ENCODE peak calls at places on chromosomes 5 and 9, in nine cellular contexts. X is tibial artery, O is hepatocyte, C is SK-N-SH, V is foreskin keratinocyte, L is mucosa of descending colon, F is cardiac muscle cell, D is IMR-90, T is kidney. P is an unnamed sample. For H3K4me1, the result is how much of the 10 kb centered on the place peaks cover.

GRCh38 chr9:90046317-90046861 is 441.6 kb downstream of the GADD45G start:
- DNase-seq in X (no peak), T (no peak), F (no peak), C (no peak), L (no peak), O (no peak), D (no peak), V (no peak), P (no peak)

GRCh38 chr9:92468206-92468605 is 14.1 kb downstream of the ASPN start:
- DNase-seq in C (no peak), F (no peak), X (no peak), O (no peak), L (no peak), D (peak), V (peak), T (no peak), P (no peak)

GRCh38 chr5:172839669-172840068 is 5.6 kb downstream of the ERGIC1 start:
- DNase-seq in C (no peak), O (no peak), V (no peak), T (no peak), L (no peak), X (no peak), D (no peak), F (no peak), P (no peak)

GRCh38 chr9:89745601-89746376 is 141.0 kb downstream of the GADD45G start:
- DNase-seq in O (no peak), V (no peak), C (peak), L (no peak), D (no peak), F (no peak), T (peak), X (no peak), P (no peak)

GRCh38 chr9:116499986-116500871 is 186.9 kb upstream of the TRIM32 start:
- DNase-seq in L (no peak), X (no peak), V (peak), O (peak), F (no peak), T (no peak), C (no peak), D (peak), P (no peak)

GRCh38 chr9:21252727-21253547 is 13.1 kb upstream of the IFNA14 start:
- DNase-seq in C (peak), F (peak), D (peak), V (peak), T (peak), X (peak), L (peak), O (peak), P (no peak)

GRCh38 chr5:73256012-73256411 is 83.0 kb downstream of the TMEM174 start:
- DNase-seq in C (peak), T (no peak), F (no peak), X (no peak), D (no peak), O (no peak), L (no peak), V (no peak), P (no peak)

GRCh38 chr5:2306711-2307110 is 424.0 kb upstream of the IRX4 start:
- DNase-seq in D (no peak), V (no peak), F (no peak), T (no peak), L (no peak), X (no peak), C (no peak), O (no peak), P (no peak)

GRCh38 chr9:75664597-75664996 is 225.9 kb upstream of the PCSK5 start:
- DNase-seq in O (peak), V (no peak), T (no peak), F (no peak), X (no peak), C (no peak), L (peak), D (no peak), P (no peak)

GRCh38 chr9:137761032-137761431 is 116.5 kb upstream of the CACNA1B start:
- DNase-seq in O (no peak), T (no peak), C (no peak), X (no peak), L (no peak), D (no peak), F (no peak), V (no peak), P (no peak)

GRCh38 chr5:167580608-167581007 is 710.8 kb upstream of the WWC1 start:
- DNase-seq in F (no peak), L (no peak), O (no peak), T (no peak), V (no peak), D (no peak), X (no peak), C (no peak), P (no peak)

GRCh38 chr5:176560364-176560763 is 11.2 kb downstream of the CDHR2 start:
- DNase-seq in F (no peak), T (no peak), L (no peak), C (no peak), D (no peak), V (no peak), X (no peak), O (no peak), P (no peak)

GRCh38 chr9:91359734-91360470 is 1.8 kb downstream of the AUH start:
- DNase-seq in T (no peak), O (no peak), C (no peak), L (no peak), F (no peak), D (no peak), X (no peak), V (peak), P (no peak)

GRCh38 chr5:3602713-3603502 is 7.3 kb downstream of the IRX1 start:
- DNase-seq in C (peak), F (peak), O (peak), X (no peak), V (no peak), T (peak), D (no peak), L (peak), P (no peak)

GRCh38 chr9:74245871-74246552 is 251.1 kb upstream of the RORB start:
- DNase-seq in V (no peak), D (no peak), X (no peak), T (no peak), F (no peak), L (no peak), C (no peak), O (no peak), P (no peak)

GRCh38 chr5:56900858-56901578 is 8.4 kb upstream of the SETD9 start:
- DNase-seq in X (no peak), L (peak), F (peak), C (peak), V (no peak), O (peak), D (peak), T (no peak), P (peak)

GRCh38 chr5:56206126-56206525 is 27.0 kb downstream of the ANKRD55 start:
- DNase-seq in T (no peak), F (no peak), L (no peak), O (no peak), V (no peak), D (peak), X (no peak), C (no peak), P (no peak)

GRCh38 chr5:14464101-14464500 is 117.5 kb upstream of the OTULINL start:
- DNase-seq in D (no peak), O (no peak), C (no peak), T (no peak), L (no peak), X (no peak), F (no peak), V (no peak), P (no peak)

GRCh38 chr9:3290231-3290840 is 235.5 kb downstream of the RFX3 start:
- DNase-seq in F (no peak), D (no peak), X (no peak), T (no peak), C (no peak), O (no peak), L (no peak), V (no peak), P (no peak)

GRCh38 chr5:172106511-172107356 is 81.3 kb downstream of the STK10 start:
- DNase-seq in T (peak), F (peak), C (peak), D (no peak), X (peak), V (peak), L (peak), O (peak), P (peak)

GRCh38 chr5:53434566-53434965 is 45.9 kb upstream of the FST start:
- DNase-seq in V (no peak), D (peak), O (no peak), F (no peak), X (no peak), C (no peak), L (no peak), T (no peak), P (no peak)

GRCh38 chr5:149210229-149210628 is 61.4 kb upstream of the AFAP1L1 start:
- DNase-seq in C (no peak), F (no peak), O (no peak), T (no peak), X (no peak), L (no peak), V (peak), D (peak), P (no peak)

GRCh38 chr5:149857499-149857898 is 87.1 kb downstream of the PDE6A start:
- DNase-seq in L (peak), V (peak), C (peak), D (no peak), T (peak), F (no peak), X (peak), O (peak), P (peak)

GRCh38 chr9:121650220-121651013 is 1.0 kb upstream of the DAB2IP start:
- DNase-seq in V (no peak), L (peak), X (no peak), T (peak), O (peak), F (peak), D (peak), C (peak), P (peak)

GRCh38 chr5:122101636-122102285 is 23.7 kb upstream of the LOX start:
- DNase-seq in D (peak), O (peak), L (peak), C (peak), T (no peak), F (peak), V (peak), X (no peak), P (no peak)

GRCh38 chr9:116153765-116154333 is at the start of gene PAPPA:
- DNase-seq in X (no peak), O (peak), L (no peak), F (no peak), T (no peak), C (no peak), D (no peak), V (no peak), P (no peak)

GRCh38 chr5:160287378-160288051 is 24.8 kb downstream of the CCNJL start:
- DNase-seq in F (peak), T (peak), X (no peak), L (peak), V (peak), O (peak), C (peak), D (no peak), P (peak)

GRCh38 chr9:90038778-90039177 is 434.0 kb downstream of the GADD45G start:
- DNase-seq in C (no peak), D (no peak), O (no peak), L (no peak), F (no peak), X (no peak), V (no peak), T (no peak), P (no peak)

GRCh38 chr5:65066787-65067506 is 298.2 kb downstream of the CWC27 start:
- DNase-seq in D (no peak), T (no peak), L (no peak), V (no peak), O (no peak), X (no peak), C (no peak), F (no peak), P (no peak)

GRCh38 chr5:113581388-113581787 is 67.9 kb downstream of the YTHDC2 start:
- DNase-seq in X (no peak), T (no peak), F (no peak), D (no peak), L (no peak), O (no peak), C (no peak), V (no peak), P (no peak)

DNA sequence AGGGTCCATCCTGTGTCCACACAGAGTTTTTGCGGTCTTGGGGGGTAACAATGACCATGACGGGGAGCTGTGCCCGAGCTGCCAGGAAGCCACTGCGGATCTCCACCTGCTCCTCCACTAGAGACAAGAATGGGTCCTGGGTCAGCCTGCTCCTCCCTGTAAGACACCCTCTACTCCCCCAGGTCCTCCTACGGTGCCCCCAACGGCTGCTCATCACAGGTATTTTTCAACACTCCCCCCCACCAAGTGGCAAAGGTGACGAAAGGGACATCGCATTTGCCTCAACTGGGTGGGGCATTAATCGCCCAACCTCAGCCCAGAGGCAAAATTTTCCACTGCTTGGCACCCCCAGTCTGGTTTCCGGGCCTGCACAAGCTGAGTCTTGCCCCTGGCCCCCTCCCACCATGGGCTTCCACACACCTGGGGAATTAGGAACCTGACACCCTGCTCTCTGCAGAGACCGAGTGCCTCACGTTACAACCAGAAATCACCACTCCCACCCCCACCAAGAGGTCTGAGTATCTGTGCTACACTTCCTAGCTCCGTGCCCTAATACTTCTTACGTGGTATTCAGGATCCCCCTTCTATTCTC is 9.6 kb downstream of the NOL6 start:
- DNase-seq in T (peak), C (peak), V (peak), O (no peak), D (no peak), L (no peak), X (no peak), F (no peak), P (no peak)
- TF ChIP-seq CTCF in T (no peak), C (no peak), V (no peak), O (no peak), D (no peak), L (no peak), X (no peak), F (no peak), P (no peak)

GRCh38 chr5:136159457-136159856 is 26.8 kb downstream of the SMAD5 start:
- DNase-seq in V (no peak), L (no peak), C (no peak), T (no peak), F (no peak), O (no peak), D (peak), X (no peak), P (no peak)
- H3K4me1 ChIP-seq in V (under half), L (under half), C (under half), T (under half), F (under half), O (under half), D (under half), X (half or more), P (under half)

GRCh38 chr5:132591140-132591539 is 34.4 kb downstream of the RAD50 start:
- DNase-seq in T (no peak), D (peak), X (no peak), F (no peak), L (no peak), V (no peak), C (peak), O (no peak), P (no peak)
- TF ChIP-seq CTCF in T (no peak), D (peak), X (no peak), F (no peak), L (no peak), V (peak), C (peak), O (peak), P (peak)

GRCh38 chr9:35636135-35636876 is 14.4 kb downstream of the SIT1 start:
- DNase-seq in L (no peak), C (no peak), D (no peak), V (no peak), T (no peak), X (no peak), O (no peak), F (no peak), P (no peak)
- H3K4me1 ChIP-seq in L (under half), C (under half), D (under half), V (under half), T (under half), X (under half), O (under half), F (under half), P (under half)

GRCh38 chr5:101018299-101018698 is 115.2 kb upstream of the ST8SIA4 start:
- DNase-seq in D (no peak), F (no peak), L (no peak), C (no peak), X (no peak), T (no peak), O (no peak), V (no peak), P (no peak)

GRCh38 chr5:101009758-101010519 is 106.9 kb upstream of the ST8SIA4 start:
- DNase-seq in F (no peak), O (no peak), T (no peak), C (no peak), D (no peak), X (no peak), V (no peak), L (no peak), P (no peak)

GRCh38 chr5:101012880-101013279 is 109.8 kb upstream of the ST8SIA4 start:
- DNase-seq in T (no peak), D (no peak), X (no peak), C (no peak), L (no peak), V (no peak), O (no peak), F (no peak), P (no peak)
- TF ChIP-seq CTCF in T (no peak), D (no peak), X (no peak), C (no peak), L (no peak), V (peak), O (peak), F (no peak), P (no peak)

GRCh38 chr5:41878173-41878572 is 7.9 kb upstream of the OXCT1 start:
- DNase-seq in L (no peak), V (no peak), D (no peak), O (no peak), X (no peak), F (no peak), C (no peak), T (no peak), P (no peak)
- H3K4me1 ChIP-seq in L (under half), V (under half), D (under half), O (under half), X (under half), F (under half), C (under half), T (under half), P (under half)

DNA sequence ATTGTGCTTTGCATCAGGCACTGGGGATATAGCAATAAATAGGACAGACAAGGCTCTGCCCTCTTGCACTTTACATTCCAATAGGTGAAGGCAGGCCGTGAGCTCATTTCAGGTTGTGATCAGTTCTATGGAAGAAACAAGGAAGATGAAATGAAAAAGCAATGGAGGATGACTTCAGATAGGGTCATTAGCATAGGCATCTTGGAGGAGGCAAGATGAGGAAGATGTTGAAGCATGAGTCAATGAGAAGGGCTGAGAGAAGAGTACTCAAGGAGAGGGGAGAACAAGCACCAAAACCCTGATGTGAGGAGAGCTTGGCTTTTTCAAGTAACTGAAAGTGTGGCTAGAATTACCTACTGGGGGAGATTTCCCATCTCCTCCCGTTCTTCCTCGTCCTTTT is 5.0 kb upstream of the SPARC start:
- DNase-seq in O (no peak), L (no peak), D (no peak), T (no peak), F (no peak), X (no peak), V (no peak), C (no peak), P (no peak)
- TF ChIP-seq CTCF in O (no peak), L (no peak), D (no peak), T (no peak), F (no peak), X (no peak), V (no peak), C (no peak), P (no peak)

GRCh38 chr5:74543162-74543995 is 97.1 kb downstream of the ENC1 start:
- DNase-seq in C (peak), T (peak), L (no peak), O (peak), X (peak), F (no peak), V (peak), D (peak), P (no peak)

GRCh38 chr5:74546796-74547195 is 93.7 kb downstream of the ENC1 start:
- DNase-seq in F (no peak), L (no peak), C (no peak), T (no peak), O (no peak), D (peak), X (no peak), V (no peak), P (no peak)

GRCh38 chr5:74541381-74541781 is 99.1 kb downstream of the ENC1 start:
- DNase-seq in T (no peak), O (no peak), L (no peak), X (no peak), C (no peak), F (no peak), V (peak), D (peak), P (no peak)

GRCh38 chr5:74542477-74542876 is 98.1 kb downstream of the ENC1 start:
- DNase-seq in T (no peak), D (no peak), O (no peak), F (no peak), C (no peak), X (no peak), L (no peak), V (peak), P (no peak)

DNA sequence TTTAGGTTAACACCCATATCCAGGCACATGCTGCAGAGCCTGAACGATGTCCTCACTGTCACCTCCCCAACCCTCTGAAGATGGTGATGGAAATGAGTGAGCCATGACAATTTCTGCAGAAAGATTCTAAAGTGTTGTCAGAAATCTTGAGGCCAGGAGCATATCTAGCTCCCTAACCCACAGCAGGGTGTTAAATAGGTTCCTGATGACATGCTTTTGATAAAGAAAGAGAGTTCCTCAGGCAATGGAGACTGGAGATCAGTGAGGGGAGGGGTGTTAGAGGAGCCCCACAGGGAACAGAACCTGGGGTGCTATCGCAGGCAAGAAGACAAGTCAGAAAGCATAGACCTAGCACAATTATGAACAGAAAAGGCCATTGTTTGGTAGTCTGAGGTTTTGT is 95.7 kb downstream of the ENC1 start:
- DNase-seq in C (no peak), T (no peak), F (no peak), D (no peak), X (no peak), L (no peak), O (no peak), V (no peak), P (no peak)
- H3K4me1 ChIP-seq in C (under half), T (under half), F (under half), D (under half), X (under half), L (under half), O (under half), V (under half), P (under half)